ENCODE peak calls at places on chromosome 21, in ten cellular contexts. N, M, L, E, H, A, S, V, T and U are unnamed samples.
A peak's percentile ranks its signal among the peaks of the same experiment; 100 is the strongest.

GRCh38 chr21:43301424-43302355 is 125.2 kb downstream of the SIK1 start:
- DNase-seq in L (no peak), V (no peak), A (no peak), S (no peak), N (no peak), M (no peak), E (no peak), H (no peak), T (no peak), U (no peak)

GRCh38 chr21:44347911-44348451 is 5.4 kb upstream of the TRPM2 start:
- DNase-seq in A (peak; percentile 66), V (no peak), L (no peak), E (no peak), N (no peak), S (no peak), M (peak; percentile 77), T (no peak), H (no peak), U (no peak)

GRCh38 chr21:17921579-17922530 is 102.7 kb upstream of the C21orf91 start:
- DNase-seq in S (no peak), T (no peak), N (no peak), A (no peak), M (no peak), E (peak; percentile 38), H (no peak), V (peak; percentile 87), L (no peak), U (peak; percentile 54)

GRCh38 chr21:25385912-25386474 is 221.3 kb downstream of the MRPL39 start:
- DNase-seq in N (no peak), M (no peak), T (peak; percentile 48), L (peak; percentile 42), V (peak; percentile 53), S (no peak), A (no peak), H (peak; percentile 40), E (peak; percentile 86), U (peak; percentile 37)

GRCh38 chr21:36148886-36149285 is 7.7 kb upstream of the DOP1B start:
- DNase-seq in A (no peak), N (no peak), T (no peak), S (no peak), V (no peak), L (no peak), E (no peak), H (no peak), M (no peak), U (no peak)

GRCh38 chr21:16418211-16418610 is 688.4 kb downstream of the USP25 start:
- DNase-seq in H (no peak), V (no peak), A (no peak), S (no peak), M (no peak), E (no peak), N (no peak), T (no peak), L (no peak), U (no peak)

GRCh38 chr21:42038826-42039425 is 28.8 kb upstream of the ZBTB21 start:
- DNase-seq in V (no peak), H (no peak), E (no peak), L (no peak), M (no peak), T (no peak), S (no peak), A (no peak), N (no peak), U (peak; percentile 34)

GRCh38 chr21:27954806-27955205 is 987.9 kb upstream of the ADAMTS5 start:
- DNase-seq in M (no peak), S (no peak), H (no peak), N (no peak), E (peak; percentile 8), V (no peak), L (no peak), T (no peak), A (no peak), U (peak; percentile 44)

GRCh38 chr21:36150192-36150711 is 6.4 kb upstream of the DOP1B start:
- DNase-seq in A (no peak), S (no peak), N (no peak), L (no peak), T (no peak), M (no peak), V (no peak), E (no peak), H (peak; percentile 49), U (no peak)

GRCh38 chr21:32414579-32415358 is 2.3 kb downstream of the EVA1C start:
- DNase-seq in E (peak; percentile 21), A (no peak), H (no peak), V (peak; percentile 24), M (no peak), N (no peak), S (no peak), T (no peak), L (no peak), U (no peak)

DNA sequence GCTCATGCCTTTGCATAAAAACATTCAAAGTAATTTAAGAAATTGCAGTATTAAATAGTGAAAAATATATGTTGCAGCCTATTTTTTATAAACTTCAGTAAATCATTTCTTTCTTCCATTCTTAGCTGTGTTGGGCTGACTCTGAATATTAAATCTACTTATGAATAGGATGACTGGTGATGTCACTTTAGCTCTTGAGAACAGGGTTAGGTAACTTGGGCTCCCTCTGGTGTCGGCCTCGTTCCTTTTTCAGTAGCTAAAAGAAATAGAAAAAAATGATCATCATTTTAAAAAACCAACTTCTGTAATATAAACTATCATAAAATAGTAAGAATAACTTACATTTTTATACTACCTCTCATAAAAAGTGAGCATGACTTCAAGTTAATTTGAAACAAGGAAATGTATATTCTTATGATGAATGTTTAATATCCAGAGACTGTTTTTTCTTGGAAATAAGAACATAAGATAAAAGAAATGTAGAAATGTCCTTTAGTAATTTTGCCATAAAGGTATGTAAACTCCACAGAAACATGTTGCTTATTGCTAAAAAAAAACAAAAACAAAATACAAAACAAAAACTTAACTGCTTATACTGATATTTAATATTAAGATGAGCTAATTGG is 26.8 kb upstream of the NCAM2 start:
- DNase-seq in S (peak; percentile 21), V (peak; percentile 40), E (peak; percentile 81), L (no peak), N (no peak), A (no peak), M (no peak), H (peak; percentile 19), T (peak; percentile 47), U (no peak)
- TF ChIP-seq CTCF in S (peak; percentile 43), V (peak; percentile 44), E (peak; percentile 79), L (peak; percentile 15), N (no peak), A (peak; percentile 85), M (no peak), H (no peak), T (peak; percentile 56), U (peak; percentile 35)

GRCh38 chr21:26842976-26843911 is 2.0 kb downstream of the ADAMTS1 start:
- DNase-seq in T (peak; percentile 79), H (no peak), N (no peak), M (peak; percentile 80), E (peak; percentile 95), L (no peak), S (peak; percentile 90), V (peak; percentile 92), A (peak; percentile 84), U (peak; percentile 90)
- TF ChIP-seq CTCF in T (no peak), H (no peak), N (no peak), M (no peak), E (peak; percentile 34), L (no peak), S (peak; percentile 28), V (peak; percentile 14), A (peak; percentile 61), U (peak; percentile 39)

DNA sequence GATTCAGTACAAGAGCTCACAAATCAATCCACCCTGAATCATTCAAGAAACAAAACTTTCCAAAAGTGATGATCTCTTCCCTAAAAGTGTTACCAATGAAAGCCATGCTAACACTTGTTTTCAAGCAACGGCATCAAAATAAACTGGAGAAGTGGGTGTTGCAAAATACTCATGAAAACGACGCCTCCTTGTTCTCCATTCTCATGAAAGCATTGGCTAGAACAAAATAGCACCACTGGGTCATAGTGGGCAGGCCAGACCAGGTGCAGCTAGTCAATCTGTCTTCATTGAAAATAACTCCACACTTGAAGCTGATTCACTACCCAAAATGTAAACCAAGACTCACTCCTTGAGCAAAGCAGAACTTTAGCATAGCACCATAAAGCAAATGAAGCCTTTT is 4.3 kb downstream of the TIAM1 start:
- DNase-seq in V (no peak), L (no peak), S (no peak), T (no peak), E (no peak), M (no peak), H (no peak), A (no peak), N (no peak), U (no peak)
- TF ChIP-seq CTCF in V (no peak), L (no peak), S (no peak), T (no peak), E (no peak), M (no peak), H (no peak), A (no peak), N (no peak), U (no peak)

GRCh38 chr21:34509151-34509550 is 2.9 kb downstream of the KCNE1 start:
- DNase-seq in V (no peak), H (peak; percentile 30), E (no peak), M (no peak), T (no peak), L (no peak), S (no peak), N (no peak), A (no peak), U (no peak)
- TF ChIP-seq CTCF in V (no peak), H (peak; percentile 35), E (no peak), M (no peak), T (no peak), L (peak; percentile 55), S (peak; percentile 24), N (no peak), A (no peak), U (peak; percentile 17)

GRCh38 chr21:45768741-45769049 is 125.2 kb downstream of the PCBP3 start:
- DNase-seq in T (no peak), S (no peak), A (no peak), H (no peak), V (no peak), M (no peak), L (no peak), E (no peak), N (no peak), U (no peak)
- TF ChIP-seq CTCF in T (no peak), S (no peak), A (no peak), H (no peak), V (no peak), M (no peak), L (peak; percentile 16), E (no peak), N (no peak), U (no peak)